ENCODE peak calls at places on chromosomes 13 and 19, in ten cellular contexts. O is K562, E is GM12892, G is HCT116, K is transverse colon, M is heart left ventricle, D is body of pancreas, H is IMR-90, X is NB4, I is A549. R is an unnamed sample.

GRCh38 chr19:11227201-11227886 is 12.1 kb upstream of the ANGPTL8 start:
- DNase-seq in O (peak; percentile 92), E (no peak), G (peak; percentile 62), K (no peak), M (no peak), D (no peak), H (no peak), X (peak; percentile 53), I (no peak), R (no peak)

GRCh38 chr13:19153782-19154450 is 27.7 kb downstream of the TUBA3C start:
- DNase-seq in O (peak; percentile 61), E (no peak), G (no peak), K (no peak), M (no peak), D (peak; percentile 31), H (no peak), X (peak; percentile 54), I (no peak), R (no peak)

GRCh38 chr13:97307882-97308624 is 85.9 kb downstream of the MBNL2 start:
- DNase-seq in O (no peak), E (no peak), G (peak; percentile 69), K (no peak), M (peak; percentile 51), D (peak; percentile 49), H (peak; percentile 68), X (no peak), I (peak; percentile 50), R (peak; percentile 26)

GRCh38 chr13:34078334-34078999 is 260.5 kb downstream of the RFC3 start:
- DNase-seq in O (no peak), E (no peak), G (no peak), K (no peak), M (no peak), D (no peak), H (no peak), X (no peak), I (no peak), R (no peak)

GRCh38 chr13:33252103-33252502 is 33.5 kb downstream of the STARD13 start:
- DNase-seq in O (no peak), E (no peak), G (no peak), K (no peak), M (peak; percentile 84), D (no peak), H (no peak), X (no peak), I (no peak), R (no peak)

GRCh38 chr19:33134571-33135041 is 2.7 kb downstream of the WDR88 start:
- DNase-seq in O (peak; percentile 33), E (no peak), G (no peak), K (no peak), M (no peak), D (no peak), H (no peak), X (no peak), I (no peak), R (no peak)

GRCh38 chr13:112545866-112546265 is 42.1 kb downstream of the TUBGCP3 start:
- DNase-seq in O (no peak), E (no peak), G (no peak), K (no peak), M (no peak), D (no peak), H (peak; percentile 92), X (no peak), I (no peak), R (peak; percentile 60)

GRCh38 chr19:44576843-44577565 is 36.4 kb upstream of the IGSF23 start:
- DNase-seq in O (peak; percentile 41), E (no peak), G (peak; percentile 39), K (peak; percentile 57), M (peak; percentile 45), D (peak; percentile 72), H (peak; percentile 20), X (peak; percentile 43), I (peak; percentile 65), R (no peak)

DNA sequence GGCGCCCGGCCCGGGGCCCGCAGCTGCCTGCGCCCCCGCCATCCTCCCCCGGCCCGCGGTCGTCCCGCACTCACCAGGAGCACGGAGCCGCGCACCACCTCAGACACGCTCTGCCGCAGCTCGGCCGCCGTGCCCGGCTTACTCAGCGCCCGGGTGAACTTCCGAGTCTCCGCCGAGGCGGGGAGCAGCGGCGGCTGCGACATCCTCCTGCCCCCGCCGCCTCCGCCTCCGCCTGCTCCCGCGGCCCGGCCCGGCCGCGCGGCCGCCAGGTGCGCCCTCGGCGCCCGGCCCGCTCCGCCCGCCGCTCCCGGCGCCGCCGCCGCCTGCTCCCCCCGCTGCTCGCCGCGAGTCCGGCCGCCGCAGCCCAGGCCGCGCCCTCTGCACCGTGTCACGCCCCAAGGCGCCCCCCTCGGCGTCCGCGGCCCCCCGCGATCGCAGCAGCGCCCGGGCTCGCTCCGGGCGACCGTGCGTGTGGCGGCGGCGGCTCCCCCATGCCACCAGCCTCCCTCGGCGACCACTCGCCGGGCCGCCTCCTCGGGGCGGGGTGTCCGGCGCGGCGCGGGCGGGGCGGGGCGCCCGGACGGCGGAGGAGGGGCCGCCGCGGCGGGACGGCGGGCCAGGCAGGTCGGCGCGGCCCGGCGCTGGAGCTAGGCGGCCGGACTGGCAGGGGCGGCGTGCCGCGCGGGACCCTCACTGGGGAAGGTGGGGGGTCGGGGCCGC is 108.4 kb upstream of the DOCK9 start:
- DNase-seq in O (peak; percentile 73), E (peak; percentile 60), G (no peak), K (peak; percentile 60), M (peak; percentile 71), D (peak; percentile 67), H (peak; percentile 47), X (peak; percentile 67), I (peak; percentile 42), R (peak; percentile 79)
- TF ChIP-seq POLR2A in O (no peak), E (no peak), G (peak; percentile 44), K (no peak), M (no peak), D (no peak), H (no peak), X (no peak), I (peak; percentile 87), R (peak; percentile 81)

GRCh38 chr13:75656590-75656989 is 20.5 kb downstream of the LMO7 start:
- DNase-seq in O (no peak), E (no peak), G (no peak), K (no peak), M (no peak), D (no peak), H (peak; percentile 39), X (no peak), I (no peak), R (no peak)

GRCh38 chr13:75647126-75647784 is 11.1 kb downstream of the LMO7 start:
- DNase-seq in O (no peak), E (no peak), G (no peak), K (no peak), M (no peak), D (no peak), H (peak; percentile 55), X (no peak), I (no peak), R (no peak)

GRCh38 chr13:75645141-75645540 is 9.0 kb downstream of the LMO7 start:
- DNase-seq in O (no peak), E (no peak), G (no peak), K (no peak), M (no peak), D (no peak), H (peak; percentile 42), X (no peak), I (no peak), R (no peak)

GRCh38 chr13:75648446-75648845 is 12.3 kb downstream of the LMO7 start:
- DNase-seq in O (no peak), E (no peak), G (no peak), K (no peak), M (no peak), D (no peak), H (no peak), X (no peak), I (no peak), R (no peak)

DNA sequence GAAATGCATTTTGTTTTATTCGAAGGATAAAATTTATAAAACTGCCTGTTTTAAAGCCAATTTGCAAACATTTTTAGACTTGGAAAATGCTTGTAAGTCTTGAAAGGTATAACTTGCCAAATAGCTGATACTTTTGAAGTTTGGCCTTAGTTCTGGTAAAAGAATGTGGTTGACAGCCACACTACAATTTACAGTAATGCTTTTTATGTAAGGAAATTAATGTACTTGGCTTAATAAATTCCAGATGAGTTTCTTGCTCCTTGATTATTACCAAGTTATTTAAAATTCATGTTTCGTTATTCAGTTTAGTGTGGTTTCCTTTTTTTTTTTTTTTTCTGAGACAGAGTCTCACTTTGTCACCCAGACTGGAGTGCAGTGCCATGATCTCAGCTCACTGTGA is 14.9 kb downstream of the LMO7 start:
- DNase-seq in O (no peak), E (no peak), G (no peak), K (no peak), M (no peak), D (no peak), H (no peak), X (no peak), I (no peak), R (no peak)
- TF ChIP-seq POLR2A in O (no peak), E (no peak), G (no peak), K (no peak), M (no peak), D (no peak), H (no peak), X (no peak), I (no peak), R (no peak)

DNA sequence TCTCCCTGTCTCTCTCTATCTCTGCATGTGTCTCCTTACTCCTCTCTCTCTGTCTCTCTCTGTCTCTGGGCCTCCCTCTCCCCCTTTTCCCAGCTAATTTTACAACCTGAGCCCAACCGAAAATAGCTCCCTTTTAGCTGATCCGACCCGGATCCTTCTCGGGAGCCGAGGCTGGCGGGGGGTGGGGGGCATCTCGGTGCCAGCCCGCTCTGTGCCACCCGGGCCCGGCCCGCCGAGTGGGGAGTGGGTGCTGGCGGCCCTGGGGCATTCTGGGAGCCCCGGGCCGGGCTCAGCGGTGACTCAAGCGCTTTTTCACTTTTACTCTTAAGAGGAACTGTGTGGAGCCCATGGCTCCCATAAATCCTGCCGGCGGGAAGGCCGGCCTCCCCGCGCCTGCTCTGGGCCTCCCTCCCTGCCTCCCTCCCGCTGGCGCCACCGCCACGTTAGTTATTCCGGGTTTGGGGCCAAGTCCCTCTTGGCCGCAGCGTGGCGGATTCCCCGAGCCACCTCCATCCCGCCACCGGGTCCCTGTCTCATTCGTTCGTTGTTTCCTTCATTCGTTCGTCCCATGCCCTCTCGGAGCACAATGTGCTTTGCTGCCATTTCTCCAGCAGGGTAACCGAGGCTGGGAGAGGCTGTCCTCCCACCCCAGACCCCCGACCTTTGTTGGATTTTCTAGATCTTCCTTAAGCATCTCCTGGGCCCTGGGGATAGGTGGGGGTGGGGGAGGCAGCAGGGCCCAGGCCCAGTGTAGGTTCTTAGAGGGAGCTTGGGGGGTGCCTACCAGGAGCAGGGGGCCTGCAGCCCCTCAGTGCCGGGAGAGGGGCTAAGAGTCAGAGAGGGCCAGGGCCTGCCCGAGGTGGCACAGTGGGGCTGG is 3.2 kb downstream of the NFIC start:
- DNase-seq in O (no peak), E (peak; percentile 66), G (no peak), K (peak; percentile 63), M (peak; percentile 81), D (peak; percentile 80), H (peak; percentile 63), X (no peak), I (no peak), R (peak; percentile 68)
- TF ChIP-seq POLR2A in O (no peak), E (peak; percentile 39), G (no peak), K (no peak), M (peak; percentile 45), D (peak; percentile 59), H (peak; percentile 39), X (no peak), I (no peak), R (no peak)

GRCh38 chr19:15328312-15328711 is 4.0 kb downstream of the BRD4 start:
- DNase-seq in O (no peak), E (no peak), G (no peak), K (no peak), M (no peak), D (no peak), H (no peak), X (no peak), I (no peak), R (no peak)

GRCh38 chr19:15330801-15331418 is 1.4 kb downstream of the BRD4 start:
- DNase-seq in O (peak; percentile 48), E (no peak), G (no peak), K (peak; percentile 21), M (no peak), D (peak; percentile 37), H (peak; percentile 89), X (peak; percentile 50), I (peak; percentile 51), R (peak; percentile 88)

GRCh38 chr19:15337202-15337601 is 4.9 kb upstream of the BRD4 start:
- DNase-seq in O (no peak), E (no peak), G (no peak), K (no peak), M (no peak), D (no peak), H (peak; percentile 80), X (no peak), I (no peak), R (no peak)

GRCh38 chr19:15331419-15332310 is 674 bp downstream of the BRD4 start:
- DNase-seq in O (peak; percentile 79), E (peak; percentile 54), G (no peak), K (peak; percentile 64), M (peak; percentile 62), D (peak; percentile 64), H (no peak), X (peak; percentile 75), I (peak; percentile 36), R (peak; percentile 62)

GRCh38 chr19:15332311-15332996 is at the start of gene BRD4:
- DNase-seq in O (peak; percentile 92), E (peak; percentile 77), G (no peak), K (peak; percentile 79), M (peak; percentile 85), D (peak; percentile 76), H (peak; percentile 42), X (peak; percentile 68), I (peak; percentile 69), R (peak; percentile 78)
- TF ChIP-seq POLR2A in O (peak; percentile 59), E (peak; percentile 45), G (no peak), K (no peak), M (no peak), D (no peak), H (peak; percentile 2), X (peak; percentile 48), I (no peak), R (peak; percentile 58)